ENCODE peak calls at places on chromosomes 7 and 10, in four cellular contexts. X, O, F and P are unnamed samples.

GRCh38 chr7:154690411-154690810 is 312.5 kb downstream of the PAXIP1 start:
- DNase-seq in X (no peak), O (no peak), F (no peak), P (no peak)

GRCh38 chr10:43863859-43864591 is 215.3 kb upstream of the ZNF32 start:
- DNase-seq in F (no peak), O (peak), X (no peak), P (no peak)

GRCh38 chr10:79105164-79105739 is 36.5 kb downstream of the ZMIZ1 start:
- DNase-seq in F (no peak), O (peak), X (no peak), P (no peak)

GRCh38 chr7:1548438-1548831 is 7.6 kb downstream of the TMEM184A start:
- DNase-seq in X (no peak), O (no peak), F (peak), P (no peak)

GRCh38 chr10:3761111-3761686 is 23.8 kb downstream of the KLF6 start:
- DNase-seq in O (no peak), F (no peak), X (no peak), P (peak)

GRCh38 chr7:101555921-101556275 is 73.2 kb downstream of the MYL10 start:
- DNase-seq in O (no peak), X (no peak), F (no peak), P (no peak)

GRCh38 chr10:70597856-70598815 is 4.4 kb downstream of the PRF1 start:
- DNase-seq in X (no peak), O (no peak), F (no peak), P (no peak)

GRCh38 chr7:107551936-107552335 is 11.8 kb downstream of the COG5 start:
- DNase-seq in F (no peak), X (no peak), O (no peak), P (no peak)

GRCh38 chr10:32548208-32548607 is 102.3 kb downstream of the CCDC7 start:
- DNase-seq in O (no peak), X (no peak), F (no peak), P (no peak)

GRCh38 chr10:74431816-74432215 is 280.8 kb downstream of the ADK start:
- DNase-seq in F (no peak), X (no peak), O (no peak), P (no peak)

GRCh38 chr10:79102056-79102874 is 33.5 kb downstream of the ZMIZ1 start:
- DNase-seq in F (peak), O (no peak), X (no peak), P (no peak)

DNA sequence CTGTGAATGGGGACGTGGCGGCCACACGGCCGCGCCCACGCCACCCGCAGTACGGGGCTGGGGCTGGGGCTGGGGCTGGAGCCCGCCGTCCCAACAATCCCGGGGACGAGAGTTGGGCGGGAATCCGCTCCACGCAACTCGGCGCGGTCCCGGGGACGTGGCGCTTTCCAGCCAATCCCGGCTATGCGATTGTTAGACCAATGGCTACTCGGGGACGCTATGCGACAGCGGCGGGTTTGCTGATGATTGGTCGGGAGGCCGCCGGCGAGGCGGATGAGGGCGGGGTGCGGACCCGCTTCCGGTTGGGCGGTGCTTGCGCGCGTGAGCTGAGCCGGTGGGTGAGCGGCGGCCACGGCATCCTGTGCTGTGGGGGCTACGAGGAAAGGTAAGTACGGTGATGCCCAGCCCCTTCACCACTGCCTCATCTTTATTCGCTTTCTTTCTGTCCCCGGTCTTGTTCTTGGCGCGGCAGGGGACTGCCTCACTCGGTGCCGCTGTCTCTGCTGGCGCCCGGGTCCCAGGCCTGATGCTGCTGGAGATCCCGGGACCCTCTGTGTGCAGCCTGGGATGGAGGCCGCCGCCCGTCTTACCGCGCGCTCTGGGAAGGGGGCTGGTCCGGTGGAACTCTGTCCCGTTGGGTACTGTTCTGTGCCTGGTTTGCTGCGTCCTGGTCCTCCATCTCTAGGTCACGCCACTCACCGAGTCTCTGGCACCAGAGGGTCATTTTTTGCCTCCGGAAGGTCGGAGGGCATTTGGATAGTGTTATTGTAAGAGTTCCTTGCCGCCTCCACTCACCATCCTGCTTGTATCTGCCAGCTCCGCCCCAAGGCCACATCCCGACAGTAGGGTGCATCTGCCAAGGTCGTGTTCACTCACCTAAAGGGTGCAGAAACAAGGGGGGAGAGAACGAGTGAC is at the start of gene CALU:
- DNase-seq in X (peak), F (peak), O (peak), P (peak)
- TF ChIP-seq EP300 in X (no peak), F (peak), O (no peak), P (no peak)

GRCh38 chr7:85612514-85612913 is 425.7 kb upstream of the SEMA3D start:
- DNase-seq in X (no peak), F (no peak), O (no peak), P (no peak)
- TF ChIP-seq MYC in X (no peak), F (no peak), O (no peak), P (no peak)

DNA sequence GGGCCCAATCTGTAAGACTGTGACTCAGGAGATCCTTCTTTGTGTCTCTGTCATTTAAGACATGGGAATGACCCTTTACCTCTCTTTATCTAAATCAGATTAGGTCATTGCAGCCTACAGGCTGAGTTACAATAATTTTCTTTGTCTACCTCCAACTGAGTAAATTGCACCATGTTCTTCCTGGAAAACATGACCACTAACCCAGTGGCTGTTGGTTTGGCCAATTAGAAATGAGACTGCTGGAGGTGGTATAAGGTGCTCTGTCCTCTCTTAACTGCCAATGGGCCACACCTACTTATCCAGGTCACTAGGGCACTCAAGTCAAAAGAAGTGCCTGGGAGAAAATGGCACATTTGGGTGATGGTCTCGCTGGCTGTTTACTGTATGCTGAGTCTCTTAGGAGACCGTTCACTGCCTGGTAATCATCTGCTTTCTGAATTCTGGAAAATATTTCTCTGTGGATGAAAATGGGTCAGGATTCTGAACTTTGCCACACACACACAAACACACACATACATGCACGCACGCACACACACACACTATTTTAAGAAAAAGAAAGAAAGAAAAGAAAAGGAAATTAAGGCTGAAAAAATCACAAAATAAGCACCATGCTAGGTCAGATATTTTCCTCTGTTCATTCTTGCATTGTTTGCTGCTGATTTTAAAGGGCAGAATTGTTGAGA is 16.4 kb downstream of the STAMBPL1 start:
- DNase-seq in X (no peak), O (peak), F (no peak), P (no peak)
- TF ChIP-seq EP300 in X (no peak), O (no peak), F (no peak), P (no peak)

GRCh38 chr7:106369816-106370215 is 85.0 kb upstream of the NAMPT start:
- DNase-seq in X (no peak), O (no peak), F (no peak), P (no peak)

GRCh38 chr7:106370542-106370941 is 85.8 kb upstream of the NAMPT start:
- DNase-seq in O (no peak), F (no peak), X (no peak), P (no peak)

GRCh38 chr7:106367664-106368063 is 82.9 kb upstream of the NAMPT start:
- DNase-seq in F (no peak), X (no peak), O (no peak), P (no peak)

GRCh38 chr7:106371629-106372028 is 86.8 kb upstream of the NAMPT start:
- DNase-seq in O (no peak), X (no peak), F (no peak), P (no peak)

GRCh38 chr7:106369349-106369748 is 84.6 kb upstream of the NAMPT start:
- DNase-seq in O (no peak), X (no peak), F (no peak), P (no peak)
- TF ChIP-seq MYC in O (no peak), X (no peak), F (no peak), P (no peak)

GRCh38 chr7:135147341-135147898 is 452 bp upstream of the TMEM140 start:
- DNase-seq in F (no peak), O (no peak), X (no peak), P (no peak)
- TF ChIP-seq EP300 in F (peak), O (no peak), X (no peak), P (no peak)

DNA sequence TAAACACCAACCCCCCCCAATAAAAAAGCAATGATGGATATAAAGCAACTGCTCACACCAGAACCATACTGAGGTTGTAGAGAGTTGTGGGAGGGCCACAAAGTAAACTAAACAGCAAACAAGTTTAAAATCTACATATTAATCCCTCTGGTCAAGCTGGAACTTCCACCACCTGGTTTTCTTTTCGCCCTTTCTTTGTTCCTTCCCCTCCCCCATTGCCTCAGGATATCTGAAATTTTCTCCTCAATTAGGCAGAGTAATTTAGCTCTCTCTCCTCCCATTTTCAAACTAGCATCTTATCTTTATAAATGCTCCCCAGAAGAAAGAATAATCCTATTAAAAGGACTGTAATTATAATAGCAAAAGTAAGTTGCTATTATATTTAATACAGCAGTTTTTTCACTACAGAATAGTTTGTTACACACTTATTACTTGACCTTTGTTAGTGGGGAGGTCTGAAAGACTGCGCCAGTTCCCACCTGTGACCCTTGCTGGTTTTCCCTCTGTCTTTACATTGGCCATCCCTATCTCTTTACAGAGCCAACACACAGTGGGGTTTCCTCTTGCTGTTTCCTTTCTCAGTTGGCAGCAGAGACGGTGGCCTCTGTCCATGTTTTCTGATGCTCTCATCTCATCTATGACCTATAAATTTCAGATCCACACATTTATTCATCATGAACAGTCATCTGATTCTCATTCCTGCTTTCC is 235.4 kb downstream of the RNLS start:
- DNase-seq in X (no peak), F (no peak), O (no peak), P (no peak)
- TF ChIP-seq MYC in X (no peak), F (no peak), O (no peak), P (no peak)

GRCh38 chr7:92523110-92523509 is 5.2 kb downstream of the PEX1 start:
- DNase-seq in X (no peak), O (no peak), F (no peak), P (no peak)

GRCh38 chr7:92527300-92528187 is 776 bp downstream of the PEX1 start:
- DNase-seq in F (peak), O (peak), X (peak), P (peak)

GRCh38 chr7:92528958-92529264 is 316 bp downstream of the RBM48 start:
- DNase-seq in X (no peak), F (no peak), O (no peak), P (no peak)

DNA sequence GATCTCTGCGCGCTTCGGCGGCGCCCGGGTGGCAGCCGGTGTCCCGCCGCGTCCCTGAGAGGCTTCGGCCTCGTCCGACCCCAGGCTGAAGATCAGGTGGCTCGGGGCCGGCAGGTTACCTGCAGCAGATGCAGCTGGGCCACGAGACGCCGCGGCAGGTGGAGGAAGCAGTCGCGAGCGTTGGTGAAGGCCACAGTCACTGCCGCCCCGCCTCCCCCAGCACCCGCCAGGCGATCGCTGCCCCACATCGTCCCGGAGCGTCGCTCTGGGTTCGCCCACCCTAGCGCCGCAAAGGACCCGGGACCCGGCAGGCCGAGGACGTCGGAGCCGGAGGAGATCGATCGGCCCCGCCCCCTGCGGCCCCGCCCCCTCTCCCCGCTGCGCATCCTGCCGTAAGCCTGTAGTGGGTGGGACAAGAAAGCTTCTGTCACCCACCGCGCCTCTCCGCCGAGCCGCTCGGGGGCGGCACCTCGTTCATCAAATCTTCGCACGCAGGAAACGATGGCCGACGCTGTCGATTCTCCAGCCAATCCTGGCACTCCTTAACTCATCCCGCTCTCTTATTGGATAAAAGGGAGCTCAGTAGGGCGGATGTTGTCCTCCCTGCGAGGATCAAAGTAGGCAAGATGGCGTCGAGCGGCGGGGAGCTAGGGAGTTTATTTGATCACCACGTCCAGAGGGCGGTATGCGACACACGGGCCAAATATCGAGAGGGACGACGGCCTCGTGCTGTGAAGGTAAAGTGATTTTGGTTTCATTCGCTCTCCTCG is at the start of the genes PEX1 and RBM48:
- DNase-seq in X (peak), F (peak), O (peak), P (peak)
- TF ChIP-seq EP300 in X (no peak), F (peak), O (no peak), P (no peak)